ENCODE peak calls at places on chromosomes 3 and 15, in seven cellular contexts. K is gastrocnemius medialis, H is IMR-90, O is K562, I is astrocyte of the cerebellum, Y is fibroblast of mammary gland, G is esophagus squamous epithelium. J is an unnamed sample.

GRCh38 chr15:86082619-86083377 is 3.1 kb downstream of the AGBL1 start:
- DNase-seq in H (no peak), Y (no peak), O (no peak), I (no peak), G (no peak), K (no peak), J (no peak)

GRCh38 chr3:176430244-176430893 is 766.9 kb downstream of the TBL1XR1 start:
- DNase-seq in I (peak; percentile 56), K (no peak), O (peak; percentile 13), Y (peak; percentile 68), H (peak; percentile 76), G (no peak), J (peak; percentile 20)

GRCh38 chr15:70023064-70023768 is 74.5 kb downstream of the TLE3 start:
- DNase-seq in G (no peak), O (no peak), Y (peak; percentile 87), K (no peak), I (peak; percentile 33), H (peak; percentile 75), J (peak; percentile 92)

GRCh38 chr3:8660271-8660731 is 15.7 kb upstream of the SSUH2 start:
- DNase-seq in I (peak; percentile 12), G (no peak), H (peak; percentile 66), K (no peak), O (no peak), Y (no peak), J (no peak)

GRCh38 chr3:61928776-61929175 is 367.4 kb downstream of the PTPRG start:
- DNase-seq in K (no peak), Y (no peak), O (no peak), I (no peak), G (no peak), H (no peak), J (no peak)

GRCh38 chr3:185606191-185606590 is 20.1 kb downstream of the SENP2 start:
- DNase-seq in K (no peak), I (no peak), G (no peak), Y (no peak), H (no peak), O (no peak), J (no peak)

GRCh38 chr15:88031461-88031860 is 225.1 kb downstream of the NTRK3 start:
- DNase-seq in O (no peak), K (no peak), G (no peak), H (no peak), Y (peak; percentile 17), I (no peak), J (no peak)

GRCh38 chr3:15287565-15288330 is 44.6 kb downstream of the SH3BP5 start:
- DNase-seq in G (peak; percentile 9), H (peak; percentile 94), Y (peak; percentile 99), O (no peak), I (no peak), K (peak; percentile 89), J (no peak)

GRCh38 chr3:116443096-116443793 is 2.0 kb downstream of the LSAMP start:
- DNase-seq in Y (peak; percentile 17), O (no peak), K (no peak), H (peak; percentile 34), G (no peak), I (no peak), J (no peak)

GRCh38 chr3:143538577-143538981 is 309.7 kb downstream of the SLC9A9 start:
- DNase-seq in Y (peak; percentile 97), K (no peak), I (peak; percentile 12), O (no peak), H (peak; percentile 36), G (no peak), J (peak; percentile 27)

DNA sequence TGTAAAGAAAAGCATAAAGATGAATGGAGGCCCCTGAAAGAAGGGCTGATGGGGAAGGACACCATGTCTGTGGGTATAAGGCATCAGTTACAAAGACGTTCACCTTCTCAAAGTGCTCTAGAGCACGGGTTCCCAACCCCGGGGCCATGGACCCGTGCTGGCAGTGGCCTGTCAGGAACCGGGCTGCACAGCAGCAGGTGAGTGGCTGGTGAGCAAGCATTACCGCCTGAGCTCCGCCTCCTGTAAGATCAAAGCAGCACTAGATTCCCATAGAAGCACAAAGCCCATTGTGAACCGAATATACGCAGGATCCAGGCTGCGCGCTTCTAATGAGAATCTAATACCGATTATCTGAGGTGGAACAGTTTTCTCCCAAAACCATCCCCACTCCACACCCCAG is 25.7 kb downstream of the MYO1E start:
- DNase-seq in G (no peak), K (no peak), H (no peak), Y (no peak), I (no peak), O (no peak), J (no peak)
- H3K4me3 ChIP-seq in G (no peak overlapping the region), K (no peak overlapping the region), H (no peak overlapping the region), Y (no peak overlapping the region), I (no peak overlapping the region), O (no peak overlapping the region), J (no peak overlapping the region)

DNA sequence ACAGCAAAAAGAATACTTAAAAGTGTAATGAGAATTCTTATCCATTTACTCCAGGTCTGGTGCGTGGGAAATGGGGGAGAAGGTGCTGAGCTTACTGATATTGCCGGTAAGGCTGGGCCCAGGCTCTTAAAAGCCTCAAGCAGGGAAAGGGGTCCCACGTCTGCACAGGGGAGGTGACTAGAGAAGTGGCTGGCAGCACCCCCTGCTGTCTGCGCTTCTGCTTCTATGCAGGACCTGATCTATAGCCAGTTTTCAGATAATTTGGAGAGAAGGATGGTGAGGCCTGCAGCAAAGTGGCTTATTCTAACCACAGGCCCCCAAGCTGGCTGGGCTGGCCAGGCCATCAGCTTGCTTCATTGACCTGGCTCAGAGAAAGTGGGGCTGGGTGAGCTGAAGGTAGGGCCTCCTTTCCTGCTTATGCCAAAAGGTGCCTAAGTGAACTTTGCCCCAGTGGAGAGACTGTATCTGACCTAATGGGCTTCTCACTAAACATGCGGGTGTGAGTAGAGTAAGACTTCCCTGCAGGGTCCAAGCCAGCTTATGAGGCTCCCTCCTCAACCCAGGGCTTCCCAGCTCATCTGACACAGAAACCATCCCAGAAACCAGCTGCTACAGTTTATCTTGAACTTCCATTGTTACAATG is 30.9 kb upstream of the ATP1B3 start:
- DNase-seq in G (no peak), O (no peak), H (no peak), I (no peak), K (no peak), Y (no peak), J (peak; percentile 14)
- TF ChIP-seq CTCF in G (no peak), O (peak; percentile 46), H (no peak), I (no peak), K (no peak), Y (no peak), J (no peak)

GRCh38 chr15:62896380-62896866 is 146.1 kb upstream of the TPM1 start:
- DNase-seq in G (no peak), Y (no peak), I (no peak), K (no peak), O (no peak), H (no peak), J (no peak)
- H3K4me3 ChIP-seq in G (no peak overlapping the region), Y (no peak overlapping the region), I (no peak overlapping the region), K (no peak overlapping the region), O (no peak overlapping the region), H (no peak overlapping the region), J (no peak overlapping the region)

DNA sequence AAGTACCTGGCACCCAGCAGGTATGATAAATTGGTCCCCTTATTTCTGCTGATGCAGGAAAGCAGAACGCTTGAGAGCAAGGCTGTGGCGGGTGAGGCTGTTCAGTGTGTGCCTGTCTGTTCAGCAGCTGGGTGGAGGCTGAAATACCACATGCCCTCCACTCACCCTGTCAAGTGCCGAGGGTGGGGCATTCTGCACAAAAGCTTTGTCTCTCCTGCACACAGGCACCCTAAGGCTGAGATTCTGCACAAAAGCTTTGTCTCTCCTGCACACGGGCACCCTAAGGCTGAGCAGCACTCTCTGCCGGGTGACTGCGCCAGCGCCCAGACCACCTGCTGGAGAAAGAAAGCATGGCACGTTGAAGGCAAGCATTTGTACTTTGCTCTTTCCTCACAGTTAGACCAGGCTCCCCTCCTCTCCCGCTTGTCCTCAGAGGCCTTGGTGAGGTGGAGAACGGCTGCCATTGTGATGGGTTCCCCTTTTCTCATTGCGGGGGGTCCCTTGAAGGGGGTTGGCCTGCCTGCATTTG is 97.5 kb downstream of the BDH1 start:
- DNase-seq in K (no peak), Y (peak; percentile 18), G (no peak), H (peak; percentile 13), I (no peak), O (no peak), J (peak; percentile 16)
- TF ChIP-seq CTCF in K (no peak), Y (peak; percentile 31), G (peak; percentile 77), H (peak; percentile 44), I (peak; percentile 22), O (no peak), J (peak; percentile 19)

GRCh38 chr3:191424871-191425270 is 36.1 kb upstream of the PYDC2 start:
- DNase-seq in I (no peak), K (no peak), O (no peak), G (no peak), Y (no peak), H (no peak), J (no peak)
- H3K4me3 ChIP-seq in I (no peak overlapping the region), K (no peak overlapping the region), O (no peak overlapping the region), G (no peak overlapping the region), Y (no peak overlapping the region), H (no peak overlapping the region), J (no peak overlapping the region)

GRCh38 chr3:149977391-149977790 is 6.7 kb upstream of the PFN2 start:
- DNase-seq in Y (no peak), O (no peak), G (no peak), H (no peak), I (peak; percentile 24), K (no peak), J (no peak)

GRCh38 chr3:149969945-149970715 is 565 bp downstream of the PFN2 start:
- DNase-seq in Y (peak; percentile 85), I (peak; percentile 80), H (peak; percentile 90), K (peak; percentile 90), G (peak; percentile 5), O (peak; percentile 9), J (peak; percentile 93)

GRCh38 chr3:149970716-149971402 is at the start of gene PFN2:
- DNase-seq in G (no peak), H (peak; percentile 73), Y (peak; percentile 68), O (peak; percentile 72), K (peak; percentile 77), I (peak; percentile 46), J (peak; percentile 89)

GRCh38 chr3:149971403-149972075 is 844 bp upstream of the PFN2 start:
- DNase-seq in K (peak; percentile 74), G (no peak), O (no peak), Y (peak; percentile 71), I (peak; percentile 19), H (peak; percentile 64), J (no peak)

GRCh38 chr3:149975919-149976318 is 5.2 kb upstream of the PFN2 start:
- DNase-seq in I (no peak), H (no peak), Y (no peak), K (no peak), O (no peak), G (no peak), J (peak; percentile 28)
- TF ChIP-seq CTCF in I (no peak), H (no peak), Y (no peak), K (no peak), O (peak; percentile 26), G (no peak), J (peak; percentile 7)